ENCODE peak calls at places on chromosomes 3 and 15, in nine cellular contexts. M, U, E, C, B, N, I, G and W are unnamed samples.

GRCh38 chr15:65957451-65957850 is 88.2 kb downstream of the RAB11A start:
- DNase-seq in M (no peak), U (no peak), E (no peak), C (no peak), B (no peak), N (peak; percentile 90), I (no peak), G (no peak), W (no peak)

GRCh38 chr3:10623578-10624275 is 118.3 kb upstream of the ATP2B2 start:
- DNase-seq in M (no peak), U (no peak), E (no peak), C (no peak), B (no peak), N (no peak), I (no peak), G (no peak), W (no peak)

GRCh38 chr3:189169728-189170127 is 2.0 kb upstream of the TPRG1 start:
- DNase-seq in M (no peak), U (peak; percentile 81), E (no peak), C (no peak), B (no peak), N (no peak), I (no peak), G (no peak), W (no peak)

GRCh38 chr3:72187131-72187530 is 402.2 kb upstream of the PROK2 start:
- DNase-seq in M (no peak), U (no peak), E (no peak), C (no peak), B (no peak), N (no peak), I (no peak), G (peak; percentile 1), W (no peak)

GRCh38 chr3:140756240-140757016 is 78.6 kb downstream of the TRIM42 start:
- DNase-seq in M (no peak), U (no peak), E (no peak), C (peak; percentile 12), B (no peak), N (no peak), I (no peak), G (peak; percentile 35), W (peak; percentile 11)

GRCh38 chr3:125055913-125056705 is at the start of gene HEG1:
- DNase-seq in M (peak; percentile 83), U (no peak), E (peak; percentile 91), C (peak; percentile 96), B (peak; percentile 13), N (peak; percentile 55), I (peak; percentile 41), G (peak; percentile 51), W (peak; percentile 94)

GRCh38 chr3:184565421-184566211 is 4.0 kb downstream of the EPHB3 start:
- DNase-seq in M (no peak), U (peak; percentile 16), E (peak; percentile 92), C (no peak), B (no peak), N (peak; percentile 64), I (no peak), G (peak; percentile 91), W (no peak)

GRCh38 chr15:101320501-101321052 is 25.5 kb upstream of the SNRPA1 start:
- DNase-seq in M (peak; percentile 42), U (no peak), E (no peak), C (peak; percentile 61), B (no peak), N (no peak), I (peak; percentile 22), G (no peak), W (peak; percentile 68)

GRCh38 chr15:68642491-68642845 is 63.7 kb downstream of the CORO2B start:
- DNase-seq in M (no peak), U (no peak), E (no peak), C (no peak), B (no peak), N (no peak), I (no peak), G (no peak), W (no peak)

GRCh38 chr3:113249111-113249510 is 37.8 kb downstream of the BOC start:
- DNase-seq in M (no peak), U (no peak), E (peak; percentile 98), C (no peak), B (no peak), N (no peak), I (no peak), G (no peak), W (no peak)

GRCh38 chr3:52843881-52844280 is 9.1 kb upstream of the MUSTN1 start:
- DNase-seq in M (no peak), U (no peak), E (no peak), C (no peak), B (no peak), N (no peak), I (no peak), G (no peak), W (no peak)

GRCh38 chr3:109328202-109328601 is 9.1 kb downstream of the DPPA4 start:
- DNase-seq in M (no peak), U (no peak), E (no peak), C (no peak), B (no peak), N (no peak), I (no peak), G (no peak), W (no peak)